ENCODE peak calls at places on chromosomes 2 and 18, in five cellular contexts. P, K, V, N and H are unnamed samples.

GRCh38 chr18:3248670-3249359 is 1.2 kb downstream of the MYL12A start:
- DNase-seq in P (no peak), K (no peak), V (no peak), N (no peak), H (no peak)

GRCh38 chr2:85712849-85713612 is 18.9 kb downstream of the GNLY start:
- DNase-seq in P (no peak), K (peak), V (no peak), N (no peak), H (no peak)

GRCh38 chr2:218318241-218318640 is 25.9 kb upstream of the TMBIM1 start:
- DNase-seq in P (no peak), K (no peak), V (no peak), N (no peak), H (no peak)

GRCh38 chr2:134636714-134637113 is 82.1 kb downstream of the TMEM163 start:
- DNase-seq in P (no peak), K (no peak), V (no peak), N (no peak), H (no peak)

GRCh38 chr2:217914878-217915277 is 87.9 kb downstream of the TNS1 start:
- DNase-seq in P (no peak), K (peak), V (no peak), N (no peak), H (no peak)

GRCh38 chr2:211351998-211352397 is 795.6 kb downstream of the CPS1 start:
- DNase-seq in P (peak), K (no peak), V (no peak), N (no peak), H (no peak)

GRCh38 chr2:11342561-11343343 is 1.7 kb downstream of the ROCK2 start:
- DNase-seq in P (peak), K (no peak), V (no peak), N (no peak), H (no peak)

GRCh38 chr2:16644204-16644925 is 21.3 kb downstream of the CYRIA start:
- DNase-seq in P (no peak), K (no peak), V (no peak), N (no peak), H (no peak)

GRCh38 chr18:70024829-70025228 is 77.2 kb upstream of the CD226 start:
- DNase-seq in P (no peak), K (no peak), V (no peak), N (no peak), H (no peak)

GRCh38 chr2:85806358-85807118 is 52.7 kb downstream of the ATOH8 start:
- DNase-seq in P (no peak), K (no peak), V (no peak), N (no peak), H (no peak)

GRCh38 chr2:163077241-163077640 is 238.7 kb upstream of the KCNH7 start:
- DNase-seq in P (peak), K (no peak), V (no peak), N (no peak), H (peak)

GRCh38 chr2:152409691-152410597 is 75.0 kb downstream of the FMNL2 start:
- DNase-seq in P (no peak), K (no peak), V (no peak), N (no peak), H (no peak)

GRCh38 chr18:62486290-62486964 is 36.4 kb upstream of the ZCCHC2 start:
- DNase-seq in P (peak), K (no peak), V (no peak), N (no peak), H (no peak)

GRCh38 chr2:108377411-108377810 is 343 bp upstream of the SULT1C4 start:
- DNase-seq in P (no peak), K (no peak), V (no peak), N (no peak), H (no peak)